ENCODE peak calls at places on chromosomes 12 and 14, in five cellular contexts. U is A549, N is HepG2, E is stomach, Z is spleen. K is an unnamed sample.

GRCh38 chr12:84974177-84974815 is 61.7 kb upstream of the SLC6A15 start:
- DNase-seq in U (no peak), N (no peak), E (no peak), Z (no peak), K (no peak)

GRCh38 chr14:88831285-88831684 is 6.8 kb downstream of the TTC8 start:
- DNase-seq in U (no peak), N (no peak), E (no peak), Z (no peak), K (no peak)

GRCh38 chr14:22667881-22668280 is 23.7 kb upstream of the OR6J1 start:
- DNase-seq in U (no peak), N (no peak), E (no peak), Z (no peak), K (no peak)

GRCh38 chr12:122878780-122879612 is 16.9 kb downstream of the VPS37B start:
- DNase-seq in U (no peak), N (no peak), E (peak), Z (no peak), K (no peak)

GRCh38 chr14:36214476-36215216 is 38.1 kb upstream of the PTCSC3 start:
- DNase-seq in U (no peak), N (no peak), E (no peak), Z (no peak), K (no peak)

GRCh38 chr12:958449-959123 is 9.1 kb upstream of the RAD52 start:
- DNase-seq in U (no peak), N (no peak), E (peak), Z (no peak), K (no peak)

GRCh38 chr14:50763386-50764007 is 67.5 kb downstream of the NIN start:
- DNase-seq in U (no peak), N (no peak), E (peak), Z (no peak), K (no peak)

GRCh38 chr14:51996148-51996746 is 6.9 kb downstream of the RTRAF start:
- DNase-seq in U (no peak), N (no peak), E (no peak), Z (no peak), K (peak)

GRCh38 chr14:103395245-103395644 is 10.0 kb downstream of the MARK3 start:
- DNase-seq in U (no peak), N (no peak), E (no peak), Z (no peak), K (no peak)

GRCh38 chr12:132740652-132741051 is 21.0 kb downstream of the ANKLE2 start:
- DNase-seq in U (no peak), N (no peak), E (no peak), Z (no peak), K (no peak)

GRCh38 chr12:124837958-124838803 is 25.5 kb downstream of the SCARB1 start:
- DNase-seq in U (peak), N (peak), E (peak), Z (peak), K (no peak)

GRCh38 chr12:114420553-114420952 is 14.6 kb upstream of the TBX5 start:
- DNase-seq in U (no peak), N (no peak), E (no peak), Z (no peak), K (no peak)

GRCh38 chr14:104113631-104114420 is 24.6 kb upstream of the KIF26A start:
- DNase-seq in U (no peak), N (no peak), E (peak), Z (peak), K (no peak)

GRCh38 chr12:31874961-31875608 is 84.1 kb upstream of the RESF1 start:
- DNase-seq in U (peak), N (no peak), E (peak), Z (peak), K (no peak)

GRCh38 chr14:74697543-74697942 is 15.3 kb downstream of the AREL1 start:
- DNase-seq in U (no peak), N (no peak), E (no peak), Z (no peak), K (no peak)

GRCh38 chr14:39731912-39732311 is 299.7 kb upstream of the FBXO33 start:
- DNase-seq in U (no peak), N (peak), E (no peak), Z (no peak), K (peak)

GRCh38 chr14:85483037-85483436 is 46.9 kb upstream of the FLRT2 start:
- DNase-seq in U (no peak), N (peak), E (no peak), Z (no peak), K (no peak)

GRCh38 chr14:61188936-61189808 is 92.0 kb downstream of the TMEM30B start:
- DNase-seq in U (peak), N (peak), E (peak), Z (no peak), K (peak)

GRCh38 chr12:20510811-20511210 is 142.5 kb downstream of the PDE3A start:
- DNase-seq in U (no peak), N (no peak), E (no peak), Z (no peak), K (no peak)

GRCh38 chr14:67819563-67820411 is at the start of gene RAD51B:
- DNase-seq in U (peak), N (peak), E (peak), Z (peak), K (peak)
- TF ChIP-seq POLR2A in U (no peak), N (peak), E (no peak), Z (no peak), K (peak)

GRCh38 chr14:64943556-64943955 is 1.0 kb upstream of the GPX2 start:
- DNase-seq in U (no peak), N (no peak), E (no peak), Z (peak), K (no peak)

GRCh38 chr14:64945431-64945830 is 2.9 kb upstream of the GPX2 start:
- DNase-seq in U (no peak), N (no peak), E (no peak), Z (no peak), K (no peak)

GRCh38 chr14:64944861-64945260 is 2.3 kb upstream of the GPX2 start:
- DNase-seq in U (no peak), N (no peak), E (no peak), Z (no peak), K (no peak)

GRCh38 chr14:64942531-64943111 is at the start of gene GPX2:
- DNase-seq in U (peak), N (peak), E (peak), Z (peak), K (no peak)

GRCh38 chr14:64943981-64944520 is 1.5 kb upstream of the GPX2 start:
- DNase-seq in U (no peak), N (no peak), E (no peak), Z (no peak), K (no peak)
- TF ChIP-seq POLR2A in U (no peak), N (no peak), E (no peak), Z (no peak), K (no peak)

GRCh38 chr12:49160415-49160814 is 28.5 kb downstream of the TUBA1A start:
- DNase-seq in U (no peak), N (no peak), E (no peak), Z (no peak), K (no peak)
- TF ChIP-seq POLR2A in U (no peak), N (no peak), E (no peak), Z (no peak), K (no peak)

DNA sequence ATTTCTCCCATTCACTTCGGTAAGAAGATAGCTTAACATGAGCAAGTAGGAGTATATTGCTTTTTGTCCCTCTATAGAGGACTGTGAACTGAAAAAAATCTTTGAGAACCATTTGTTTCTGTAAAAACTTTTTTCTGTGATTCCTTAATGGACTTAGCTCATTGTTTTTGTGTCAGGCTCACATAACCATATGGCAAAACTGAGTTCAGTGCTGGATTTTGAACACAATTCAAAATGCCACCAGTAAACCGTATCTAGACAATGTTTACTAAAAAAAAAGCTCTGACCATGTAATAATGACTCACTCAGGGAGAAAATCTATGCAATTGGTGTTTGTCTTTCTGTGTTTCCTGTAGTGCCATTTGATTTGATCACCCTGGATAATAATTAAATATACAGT is 5.2 kb downstream of the TRHDE start:
- DNase-seq in U (no peak), N (no peak), E (no peak), Z (no peak), K (no peak)
- TF ChIP-seq POLR2A in U (no peak), N (no peak), E (no peak), Z (no peak), K (no peak)

K was measured in erythroblast.